ENCODE peak calls at places on chromosome 11, in nine cellular contexts. One of them, this sample, is unnamed. For H3K36me3, the result is how much of the 10 kb centered on the place peaks cover.

GRCh38 chr11:83725161-83725560 is 439.0 kb upstream of the CCDC90B start:
- DNase-seq in spleen: no peak
- DNase-seq in lower lobe of right lung: no peak
- DNase-seq in prostate gland: no peak
- DNase-seq in Karpas-422: no peak
- DNase-seq in CD8-positive, alpha-beta memory T cell: no peak
- DNase-seq in psoas muscle: no peak
- DNase-seq in lung: no peak
- DNase-seq in CD8-positive, alpha-beta T cell: no peak
- DNase-seq in this sample: no peak

GRCh38 chr11:2778630-2779498 is 79.1 kb upstream of the KCNQ1OT1 start:
- DNase-seq in spleen: peak
- DNase-seq in lower lobe of right lung: peak
- DNase-seq in prostate gland: peak
- DNase-seq in Karpas-422: no peak
- DNase-seq in CD8-positive, alpha-beta memory T cell: no peak
- DNase-seq in psoas muscle: peak
- DNase-seq in lung: peak
- DNase-seq in CD8-positive, alpha-beta T cell: no peak
- DNase-seq in this sample: peak

GRCh38 chr11:113202431-113202830 is 112.0 kb upstream of the TTC12 start:
- DNase-seq in spleen: no peak
- DNase-seq in lower lobe of right lung: no peak
- DNase-seq in prostate gland: no peak
- DNase-seq in Karpas-422: no peak
- DNase-seq in CD8-positive, alpha-beta memory T cell: no peak
- DNase-seq in psoas muscle: no peak
- DNase-seq in lung: no peak
- DNase-seq in CD8-positive, alpha-beta T cell: no peak
- DNase-seq in this sample: no peak

GRCh38 chr11:74069146-74070046 is 60.5 kb upstream of the UCP3 start:
- DNase-seq in spleen: no peak
- DNase-seq in lower lobe of right lung: no peak
- DNase-seq in prostate gland: peak
- DNase-seq in Karpas-422: no peak
- DNase-seq in CD8-positive, alpha-beta memory T cell: no peak
- DNase-seq in psoas muscle: no peak
- DNase-seq in lung: peak
- DNase-seq in CD8-positive, alpha-beta T cell: no peak
- DNase-seq in this sample: no peak

GRCh38 chr11:111565111-111565720 is 24.7 kb downstream of the LAYN start:
- DNase-seq in spleen: no peak
- DNase-seq in lower lobe of right lung: no peak
- DNase-seq in prostate gland: peak
- DNase-seq in Karpas-422: peak
- DNase-seq in CD8-positive, alpha-beta memory T cell: peak
- DNase-seq in psoas muscle: no peak
- DNase-seq in lung: peak
- DNase-seq in CD8-positive, alpha-beta T cell: peak
- DNase-seq in this sample: peak

GRCh38 chr11:6627762-6628241 is 8.6 kb upstream of the TPP1 start:
- DNase-seq in spleen: no peak
- DNase-seq in lower lobe of right lung: no peak
- DNase-seq in prostate gland: no peak
- DNase-seq in Karpas-422: no peak
- DNase-seq in CD8-positive, alpha-beta memory T cell: peak
- DNase-seq in psoas muscle: no peak
- DNase-seq in lung: no peak
- DNase-seq in CD8-positive, alpha-beta T cell: no peak
- DNase-seq in this sample: no peak

GRCh38 chr11:128642571-128642970 is 51.3 kb upstream of the FLI1 start:
- DNase-seq in spleen: no peak
- DNase-seq in lower lobe of right lung: no peak
- DNase-seq in prostate gland: no peak
- DNase-seq in Karpas-422: no peak
- DNase-seq in CD8-positive, alpha-beta memory T cell: no peak
- DNase-seq in psoas muscle: no peak
- DNase-seq in lung: no peak
- DNase-seq in CD8-positive, alpha-beta T cell: no peak
- DNase-seq in this sample: no peak

GRCh38 chr11:102047305-102047924 is at the start of gene CFAP300:
- DNase-seq in spleen: peak
- DNase-seq in lower lobe of right lung: peak
- DNase-seq in prostate gland: peak
- DNase-seq in Karpas-422: no peak
- DNase-seq in CD8-positive, alpha-beta memory T cell: peak
- DNase-seq in psoas muscle: peak
- DNase-seq in lung: peak
- DNase-seq in CD8-positive, alpha-beta T cell: no peak
- DNase-seq in this sample: peak

GRCh38 chr11:76598426-76598839 is 72.1 kb downstream of the LRRC32 start:
- DNase-seq in spleen: no peak
- DNase-seq in lower lobe of right lung: no peak
- DNase-seq in prostate gland: no peak
- DNase-seq in Karpas-422: peak
- DNase-seq in CD8-positive, alpha-beta memory T cell: no peak
- DNase-seq in psoas muscle: no peak
- DNase-seq in lung: no peak
- DNase-seq in CD8-positive, alpha-beta T cell: no peak
- DNase-seq in this sample: no peak

GRCh38 chr11:72432347-72433287 is 1.7 kb downstream of the CLPB start:
- DNase-seq in spleen: no peak
- DNase-seq in lower lobe of right lung: no peak
- DNase-seq in prostate gland: no peak
- DNase-seq in Karpas-422: no peak
- DNase-seq in CD8-positive, alpha-beta memory T cell: no peak
- DNase-seq in psoas muscle: no peak
- DNase-seq in lung: no peak
- DNase-seq in CD8-positive, alpha-beta T cell: no peak
- DNase-seq in this sample: no peak

GRCh38 chr11:10990637-10991036 is 132.8 kb upstream of the ZBED5 start:
- DNase-seq in spleen: no peak
- DNase-seq in lower lobe of right lung: no peak
- DNase-seq in prostate gland: no peak
- DNase-seq in Karpas-422: no peak
- DNase-seq in CD8-positive, alpha-beta memory T cell: no peak
- DNase-seq in psoas muscle: no peak
- DNase-seq in lung: no peak
- DNase-seq in CD8-positive, alpha-beta T cell: no peak
- DNase-seq in this sample: no peak

DNA sequence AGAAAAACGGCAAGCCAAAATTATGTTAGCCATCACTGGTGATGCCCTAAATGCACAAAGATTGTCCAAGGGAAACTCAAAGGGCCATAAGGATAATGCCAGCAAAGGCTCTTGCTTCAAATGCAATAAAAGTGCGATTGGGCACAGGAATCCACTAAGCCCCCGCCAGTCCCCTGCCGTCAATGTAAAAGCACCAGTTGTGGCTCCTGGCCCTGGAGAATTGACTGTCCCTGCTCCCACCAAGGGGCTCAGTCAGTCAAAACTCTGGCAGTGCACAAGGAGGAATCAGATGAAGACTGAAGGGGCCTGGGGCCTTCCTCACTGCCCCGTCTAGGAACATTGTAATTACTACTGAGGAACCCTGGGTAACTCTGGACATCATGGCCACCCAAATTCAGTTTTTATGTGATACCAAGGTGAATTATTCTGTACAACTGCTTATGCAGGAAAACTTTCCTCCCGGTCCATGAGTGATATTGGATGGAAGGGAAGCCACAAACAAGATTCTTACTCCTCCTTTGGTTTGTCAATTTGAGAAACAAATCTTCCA is 85.6 kb downstream of the PIWIL4 start:
- DNase-seq in spleen: no peak
- DNase-seq in lower lobe of right lung: no peak
- DNase-seq in prostate gland: no peak
- DNase-seq in Karpas-422: no peak
- DNase-seq in CD8-positive, alpha-beta memory T cell: no peak
- DNase-seq in psoas muscle: no peak
- DNase-seq in lung: no peak
- DNase-seq in CD8-positive, alpha-beta T cell: no peak
- DNase-seq in this sample: no peak
- H3K36me3 ChIP-seq in spleen: under half
- H3K36me3 ChIP-seq in lower lobe of right lung: under half
- H3K36me3 ChIP-seq in prostate gland: under half
- H3K36me3 ChIP-seq in Karpas-422: under half
- H3K36me3 ChIP-seq in CD8-positive, alpha-beta memory T cell: under half
- H3K36me3 ChIP-seq in psoas muscle: under half
- H3K36me3 ChIP-seq in lung: under half
- H3K36me3 ChIP-seq in CD8-positive, alpha-beta T cell: under half
- H3K36me3 ChIP-seq in this sample: under half

GRCh38 chr11:121293276-121293569 is 652 bp downstream of the SC5D start:
- DNase-seq in spleen: no peak
- DNase-seq in lower lobe of right lung: no peak
- DNase-seq in prostate gland: no peak
- DNase-seq in Karpas-422: no peak
- DNase-seq in CD8-positive, alpha-beta memory T cell: no peak
- DNase-seq in psoas muscle: no peak
- DNase-seq in lung: no peak
- DNase-seq in CD8-positive, alpha-beta T cell: no peak
- DNase-seq in this sample: peak

GRCh38 chr11:121295246-121296007 is 2.9 kb downstream of the SC5D start:
- DNase-seq in spleen: no peak
- DNase-seq in lower lobe of right lung: no peak
- DNase-seq in prostate gland: no peak
- DNase-seq in Karpas-422: no peak
- DNase-seq in CD8-positive, alpha-beta memory T cell: no peak
- DNase-seq in psoas muscle: no peak
- DNase-seq in lung: no peak
- DNase-seq in CD8-positive, alpha-beta T cell: no peak
- DNase-seq in this sample: no peak

GRCh38 chr11:121292503-121293275 is at the start of gene SC5D:
- DNase-seq in spleen: peak
- DNase-seq in lower lobe of right lung: peak
- DNase-seq in prostate gland: peak
- DNase-seq in Karpas-422: peak
- DNase-seq in CD8-positive, alpha-beta memory T cell: peak
- DNase-seq in psoas muscle: peak
- DNase-seq in lung: peak
- DNase-seq in CD8-positive, alpha-beta T cell: peak
- DNase-seq in this sample: peak

GRCh38 chr11:121291319-121291718 is 1.3 kb upstream of the SC5D start:
- DNase-seq in spleen: no peak
- DNase-seq in lower lobe of right lung: no peak
- DNase-seq in prostate gland: no peak
- DNase-seq in Karpas-422: no peak
- DNase-seq in CD8-positive, alpha-beta memory T cell: no peak
- DNase-seq in psoas muscle: no peak
- DNase-seq in lung: no peak
- DNase-seq in CD8-positive, alpha-beta T cell: no peak
- DNase-seq in this sample: no peak

DNA sequence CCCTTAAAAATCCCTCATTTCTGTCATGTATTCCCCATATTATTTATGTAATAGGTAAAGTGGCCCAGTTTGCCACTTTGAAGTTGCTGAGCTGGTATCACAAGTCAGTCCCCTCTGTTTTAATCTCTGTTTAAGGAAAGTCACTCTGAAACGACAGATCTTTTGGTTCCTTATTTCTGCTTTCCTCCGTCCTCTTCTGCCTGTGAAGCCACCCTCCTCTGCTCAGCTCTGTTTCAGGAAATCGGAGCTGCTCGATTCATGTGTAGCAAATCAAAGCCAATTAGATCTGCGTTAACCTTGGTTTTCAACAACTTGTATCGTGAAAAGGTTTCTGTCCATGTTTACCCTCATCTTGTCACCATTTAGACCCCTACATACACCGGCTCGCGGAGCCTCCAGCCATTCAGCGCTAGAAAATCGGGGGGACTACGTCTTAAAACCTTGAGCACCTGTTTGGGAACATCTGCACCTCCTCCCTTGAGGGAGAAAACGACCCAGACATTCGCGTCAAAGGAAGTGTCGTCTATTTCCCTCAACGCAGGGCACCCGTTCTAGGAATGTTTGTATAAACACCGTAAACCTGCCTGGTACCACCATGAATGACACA is 572 bp upstream of the SC5D start:
- DNase-seq in spleen: no peak
- DNase-seq in lower lobe of right lung: no peak
- DNase-seq in prostate gland: peak
- DNase-seq in Karpas-422: peak
- DNase-seq in CD8-positive, alpha-beta memory T cell: no peak
- DNase-seq in psoas muscle: no peak
- DNase-seq in lung: no peak
- DNase-seq in CD8-positive, alpha-beta T cell: no peak
- DNase-seq in this sample: no peak
- H3K4me3 ChIP-seq in spleen: peak
- H3K4me3 ChIP-seq in lower lobe of right lung: peak
- H3K4me3 ChIP-seq in prostate gland: peak
- H3K4me3 ChIP-seq in Karpas-422: peak
- H3K4me3 ChIP-seq in CD8-positive, alpha-beta memory T cell: peak
- H3K4me3 ChIP-seq in psoas muscle: peak
- H3K4me3 ChIP-seq in lung: peak
- H3K4me3 ChIP-seq in CD8-positive, alpha-beta T cell: peak
- H3K4me3 ChIP-seq in this sample: peak

DNA sequence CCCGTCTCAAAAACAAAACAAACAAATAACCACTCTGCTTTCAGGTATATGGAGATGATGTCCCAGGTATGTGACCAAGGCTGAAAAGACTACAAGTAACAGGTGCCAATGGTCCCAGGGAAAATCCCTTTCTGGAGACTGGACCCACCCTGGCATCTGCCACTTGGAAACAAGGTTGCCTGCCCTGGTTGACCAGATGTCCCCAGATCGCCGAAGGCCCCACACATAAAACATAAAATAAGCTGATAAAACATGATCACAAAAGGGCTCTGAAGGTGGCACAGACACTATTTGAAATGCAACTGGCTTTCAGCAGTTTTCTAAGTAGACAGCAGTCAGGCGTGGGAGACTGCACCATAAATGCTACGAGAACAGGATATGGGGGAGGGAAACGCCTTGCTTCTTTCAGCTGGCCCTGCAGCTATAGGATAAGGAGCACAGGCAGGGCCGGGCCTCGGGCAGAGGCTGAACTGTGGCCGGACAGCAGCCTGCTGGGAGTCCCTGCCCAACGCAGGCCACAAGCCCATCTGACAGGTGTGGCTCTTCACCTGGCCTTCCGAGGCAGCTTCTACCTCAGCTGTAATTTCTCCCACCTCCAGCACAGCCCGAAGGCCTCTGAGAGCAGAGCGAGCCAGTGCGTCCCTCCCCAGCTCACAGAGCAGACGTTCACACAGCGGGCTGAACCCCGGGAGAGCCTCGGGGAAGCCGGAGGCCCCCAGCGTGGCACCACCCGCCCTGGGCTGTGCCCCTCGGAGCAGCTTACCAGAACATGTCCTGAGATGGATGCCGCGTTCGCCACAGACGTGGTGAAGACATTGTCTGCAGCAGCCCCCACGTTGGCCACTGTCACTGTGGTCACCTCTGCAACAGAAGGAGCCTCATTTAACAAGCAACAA is 4.0 kb downstream of the DEAF1 start:
- DNase-seq in spleen: no peak
- DNase-seq in lower lobe of right lung: no peak
- DNase-seq in prostate gland: no peak
- DNase-seq in Karpas-422: no peak
- DNase-seq in CD8-positive, alpha-beta memory T cell: no peak
- DNase-seq in psoas muscle: no peak
- DNase-seq in lung: no peak
- DNase-seq in CD8-positive, alpha-beta T cell: no peak
- DNase-seq in this sample: no peak
- H3K36me3 ChIP-seq in spleen: half or more
- H3K36me3 ChIP-seq in lower lobe of right lung: under half
- H3K36me3 ChIP-seq in prostate gland: under half
- H3K36me3 ChIP-seq in Karpas-422: under half
- H3K36me3 ChIP-seq in CD8-positive, alpha-beta memory T cell: under half
- H3K36me3 ChIP-seq in psoas muscle: under half
- H3K36me3 ChIP-seq in lung: under half
- H3K36me3 ChIP-seq in CD8-positive, alpha-beta T cell: under half
- H3K36me3 ChIP-seq in this sample: under half

GRCh38 chr11:59556115-59556882 is 45.0 kb downstream of the OR4D9 start:
- DNase-seq in spleen: no peak
- DNase-seq in lower lobe of right lung: no peak
- DNase-seq in prostate gland: no peak
- DNase-seq in Karpas-422: peak
- DNase-seq in CD8-positive, alpha-beta memory T cell: peak
- DNase-seq in psoas muscle: peak
- DNase-seq in lung: peak
- DNase-seq in CD8-positive, alpha-beta T cell: no peak
- DNase-seq in this sample: peak
- H3K4me3 ChIP-seq in spleen: no peak
- H3K4me3 ChIP-seq in lower lobe of right lung: peak
- H3K4me3 ChIP-seq in prostate gland: peak
- H3K4me3 ChIP-seq in Karpas-422: peak
- H3K4me3 ChIP-seq in CD8-positive, alpha-beta memory T cell: peak
- H3K4me3 ChIP-seq in psoas muscle: peak
- H3K4me3 ChIP-seq in lung: no peak
- H3K4me3 ChIP-seq in CD8-positive, alpha-beta T cell: peak
- H3K4me3 ChIP-seq in this sample: peak

This sample was measured in brain microvascular endothelial cell.